ENCODE peak calls at places on chromosomes 12 and 14, in eight cellular contexts. One of them, this sample, is unnamed.

GRCh38 chr12:27332407-27333310 is at the start of gene BMAL2:
- DNase-seq in neural progenitor cell: peak; percentile 85
- DNase-seq in OCI-LY7: peak; percentile 5
- DNase-seq in progenitor cell of endocrine pancreas: peak; percentile 66
- DNase-seq in HL-60: peak; percentile 18
- DNase-seq in endothelial cell of umbilical vein: peak; percentile 58
- DNase-seq in adrenal gland: no peak
- DNase-seq in RWPE1: peak; percentile 29
- DNase-seq in this sample: no peak

GRCh38 chr12:38934078-38934584 is 28.7 kb upstream of the CPNE8 start:
- DNase-seq in RWPE1: no peak
- DNase-seq in progenitor cell of endocrine pancreas: no peak
- DNase-seq in OCI-LY7: no peak
- DNase-seq in HL-60: no peak
- DNase-seq in neural progenitor cell: no peak
- DNase-seq in adrenal gland: no peak
- DNase-seq in endothelial cell of umbilical vein: no peak
- DNase-seq in this sample: no peak

GRCh38 chr12:52813885-52814709 is at the start of gene KRT4:
- DNase-seq in endothelial cell of umbilical vein: no peak
- DNase-seq in HL-60: no peak
- DNase-seq in RWPE1: no peak
- DNase-seq in OCI-LY7: no peak
- DNase-seq in adrenal gland: no peak
- DNase-seq in neural progenitor cell: no peak
- DNase-seq in progenitor cell of endocrine pancreas: no peak
- DNase-seq in this sample: no peak

GRCh38 chr14:44778562-44778961 is 183.2 kb downstream of the KLHL28 start:
- DNase-seq in RWPE1: no peak
- DNase-seq in progenitor cell of endocrine pancreas: no peak
- DNase-seq in HL-60: no peak
- DNase-seq in adrenal gland: no peak
- DNase-seq in neural progenitor cell: peak; percentile 68
- DNase-seq in endothelial cell of umbilical vein: no peak
- DNase-seq in OCI-LY7: no peak
- DNase-seq in this sample: no peak

GRCh38 chr12:131208425-131208824 is 254.7 kb downstream of the ADGRD1 start:
- DNase-seq in HL-60: no peak
- DNase-seq in RWPE1: no peak
- DNase-seq in neural progenitor cell: no peak
- DNase-seq in progenitor cell of endocrine pancreas: no peak
- DNase-seq in endothelial cell of umbilical vein: no peak
- DNase-seq in OCI-LY7: no peak
- DNase-seq in adrenal gland: peak; percentile 31
- DNase-seq in this sample: no peak

GRCh38 chr12:131388164-131388795 is 322.6 kb upstream of the SFSWAP start:
- DNase-seq in neural progenitor cell: no peak
- DNase-seq in endothelial cell of umbilical vein: no peak
- DNase-seq in OCI-LY7: no peak
- DNase-seq in progenitor cell of endocrine pancreas: no peak
- DNase-seq in HL-60: no peak
- DNase-seq in RWPE1: no peak
- DNase-seq in adrenal gland: no peak
- DNase-seq in this sample: no peak

GRCh38 chr14:90398315-90398811 is 1.5 kb downstream of the CALM1 start:
- DNase-seq in HL-60: peak; percentile 79
- DNase-seq in RWPE1: peak; percentile 44
- DNase-seq in neural progenitor cell: peak; percentile 61
- DNase-seq in progenitor cell of endocrine pancreas: peak; percentile 26
- DNase-seq in OCI-LY7: peak; percentile 76
- DNase-seq in adrenal gland: peak; percentile 79
- DNase-seq in endothelial cell of umbilical vein: peak; percentile 45
- DNase-seq in this sample: peak; percentile 70

GRCh38 chr12:102883204-102883799 is 33.7 kb downstream of the PAH start:
- DNase-seq in OCI-LY7: peak; percentile 33
- DNase-seq in neural progenitor cell: peak; percentile 70
- DNase-seq in progenitor cell of endocrine pancreas: peak; percentile 66
- DNase-seq in endothelial cell of umbilical vein: no peak
- DNase-seq in RWPE1: peak; percentile 40
- DNase-seq in HL-60: peak; percentile 20
- DNase-seq in adrenal gland: peak; percentile 83
- DNase-seq in this sample: no peak

GRCh38 chr12:133233993-133234564 is 1.6 kb downstream of the ANHX start:
- DNase-seq in progenitor cell of endocrine pancreas: no peak
- DNase-seq in endothelial cell of umbilical vein: no peak
- DNase-seq in neural progenitor cell: no peak
- DNase-seq in RWPE1: no peak
- DNase-seq in HL-60: no peak
- DNase-seq in adrenal gland: peak; percentile 38
- DNase-seq in OCI-LY7: no peak
- DNase-seq in this sample: no peak

GRCh38 chr12:110744697-110745264 is 2.1 kb upstream of the PPP1CC start:
- DNase-seq in neural progenitor cell: peak; percentile 6
- DNase-seq in HL-60: no peak
- DNase-seq in RWPE1: peak; percentile 80
- DNase-seq in endothelial cell of umbilical vein: no peak
- DNase-seq in OCI-LY7: no peak
- DNase-seq in adrenal gland: no peak
- DNase-seq in progenitor cell of endocrine pancreas: no peak
- DNase-seq in this sample: no peak

GRCh38 chr12:57766464-57767311 is at the start of gene CYP27B1:
- DNase-seq in HL-60: no peak
- DNase-seq in neural progenitor cell: peak; percentile 79
- DNase-seq in OCI-LY7: no peak
- DNase-seq in RWPE1: peak; percentile 68
- DNase-seq in adrenal gland: peak; percentile 59
- DNase-seq in endothelial cell of umbilical vein: no peak
- DNase-seq in progenitor cell of endocrine pancreas: no peak
- DNase-seq in this sample: no peak

DNA sequence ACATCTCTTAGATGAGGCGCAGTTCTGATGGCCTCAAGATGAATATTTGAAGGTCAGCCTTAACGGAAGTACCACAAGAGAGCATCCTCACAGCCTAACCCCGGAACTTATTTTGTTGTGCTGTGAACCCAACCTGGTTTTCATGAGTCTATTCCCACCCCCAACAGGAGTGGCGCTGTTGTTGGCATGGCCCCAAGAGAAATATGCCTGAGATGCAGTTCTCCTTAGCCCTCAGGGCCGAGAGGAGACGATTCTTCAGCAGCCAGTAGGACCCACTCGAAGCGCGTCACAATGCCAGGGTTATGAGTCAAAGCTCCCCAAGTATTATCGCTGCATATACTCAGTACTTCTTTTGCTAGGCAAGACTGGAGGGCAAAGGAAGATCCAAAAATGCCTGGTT is 24.5 kb upstream of the BCL11B start:
- DNase-seq in endothelial cell of umbilical vein: no peak
- DNase-seq in HL-60: no peak
- DNase-seq in neural progenitor cell: no peak
- DNase-seq in progenitor cell of endocrine pancreas: no peak
- DNase-seq in adrenal gland: no peak
- DNase-seq in RWPE1: no peak
- DNase-seq in OCI-LY7: no peak
- DNase-seq in this sample: no peak
- TF ChIP-seq CTCF in endothelial cell of umbilical vein: no peak
- TF ChIP-seq CTCF in HL-60: no peak
- TF ChIP-seq CTCF in neural progenitor cell: no peak
- TF ChIP-seq CTCF in progenitor cell of endocrine pancreas: no peak
- TF ChIP-seq CTCF in adrenal gland: no peak
- TF ChIP-seq CTCF in RWPE1: no peak
- TF ChIP-seq CTCF in OCI-LY7: peak; percentile 33
- TF ChIP-seq CTCF in this sample: no peak

DNA sequence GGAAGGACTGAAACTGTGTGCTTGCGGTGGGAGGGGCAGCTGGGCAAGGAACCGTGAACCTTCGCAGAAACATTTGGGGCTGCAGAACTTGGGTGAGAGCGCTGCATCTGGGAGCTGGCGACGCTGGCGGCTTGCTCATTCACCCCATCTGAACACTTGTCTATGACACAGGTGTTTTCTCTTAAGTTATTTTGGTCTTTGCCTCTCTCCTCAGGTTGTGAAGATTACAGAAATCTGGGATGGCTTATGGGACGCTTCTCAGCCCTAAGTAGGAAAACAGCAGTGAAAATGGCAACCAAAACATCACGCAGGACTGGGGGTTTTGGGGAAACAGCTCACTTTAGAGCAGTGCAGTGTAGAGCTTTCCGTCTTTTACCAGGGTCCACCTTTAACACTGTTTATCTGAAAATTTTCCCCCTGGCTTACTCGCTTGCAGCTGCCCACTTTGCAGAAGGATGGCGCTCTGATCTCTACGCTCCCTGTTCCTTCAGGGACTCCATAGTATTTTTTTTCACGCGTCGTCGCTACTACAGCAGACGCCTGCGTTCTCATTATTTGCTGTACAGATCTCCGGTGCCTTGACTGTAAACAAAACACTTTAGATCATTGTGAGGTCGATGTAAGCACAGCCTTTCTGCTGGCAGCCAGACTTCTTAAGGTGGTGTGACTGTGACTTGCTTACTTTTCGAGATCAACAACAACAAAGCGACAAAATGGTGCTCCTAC is 2.7 kb upstream of the CDKN1B start:
- DNase-seq in adrenal gland: no peak
- DNase-seq in progenitor cell of endocrine pancreas: no peak
- DNase-seq in OCI-LY7: peak; percentile 82
- DNase-seq in RWPE1: no peak
- DNase-seq in endothelial cell of umbilical vein: peak; percentile 80
- DNase-seq in neural progenitor cell: peak; percentile 53
- DNase-seq in HL-60: peak; percentile 24
- DNase-seq in this sample: no peak
- TF ChIP-seq CTCF in adrenal gland: peak; percentile 14
- TF ChIP-seq CTCF in progenitor cell of endocrine pancreas: peak; percentile 46
- TF ChIP-seq CTCF in OCI-LY7: peak; percentile 50
- TF ChIP-seq CTCF in RWPE1: no peak
- TF ChIP-seq CTCF in endothelial cell of umbilical vein: peak; percentile 41
- TF ChIP-seq CTCF in neural progenitor cell: peak; percentile 41
- TF ChIP-seq CTCF in HL-60: no peak
- TF ChIP-seq CTCF in this sample: peak; percentile 42

GRCh38 chr12:121227294-121227693 is 17.4 kb downstream of the P2RX4 start:
- DNase-seq in adrenal gland: no peak
- DNase-seq in endothelial cell of umbilical vein: no peak
- DNase-seq in RWPE1: peak; percentile 71
- DNase-seq in neural progenitor cell: no peak
- DNase-seq in HL-60: no peak
- DNase-seq in progenitor cell of endocrine pancreas: peak; percentile 53
- DNase-seq in OCI-LY7: peak; percentile 68
- DNase-seq in this sample: no peak
- TF ChIP-seq CTCF in adrenal gland: no peak
- TF ChIP-seq CTCF in endothelial cell of umbilical vein: no peak
- TF ChIP-seq CTCF in RWPE1: no peak
- TF ChIP-seq CTCF in neural progenitor cell: no peak
- TF ChIP-seq CTCF in HL-60: no peak
- TF ChIP-seq CTCF in progenitor cell of endocrine pancreas: peak; percentile 12
- TF ChIP-seq CTCF in OCI-LY7: no peak
- TF ChIP-seq CTCF in this sample: no peak

DNA sequence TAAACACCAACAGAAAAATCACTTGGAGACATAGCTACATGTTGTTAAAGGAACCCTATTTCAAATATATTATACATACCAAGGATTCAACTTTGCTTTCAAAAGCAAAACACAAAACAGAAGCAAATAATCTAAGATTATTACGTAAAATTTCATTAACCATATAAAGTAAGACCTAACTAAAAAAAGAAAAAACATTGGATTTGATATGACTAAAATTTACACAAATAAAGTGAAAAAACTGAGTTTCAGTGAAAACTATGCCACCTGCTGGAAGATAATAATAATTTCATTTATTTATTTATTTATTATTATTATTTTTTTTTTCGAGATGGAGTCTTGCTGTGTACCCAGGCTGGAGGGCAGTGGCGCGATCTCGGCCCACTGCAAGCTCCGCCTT is 45.2 kb downstream of the WDHD1 start:
- DNase-seq in HL-60: no peak
- DNase-seq in RWPE1: no peak
- DNase-seq in progenitor cell of endocrine pancreas: no peak
- DNase-seq in adrenal gland: no peak
- DNase-seq in OCI-LY7: no peak
- DNase-seq in neural progenitor cell: no peak
- DNase-seq in endothelial cell of umbilical vein: peak; percentile 25
- DNase-seq in this sample: no peak
- TF ChIP-seq CTCF in HL-60: no peak
- TF ChIP-seq CTCF in RWPE1: no peak
- TF ChIP-seq CTCF in progenitor cell of endocrine pancreas: peak; percentile 48
- TF ChIP-seq CTCF in adrenal gland: no peak
- TF ChIP-seq CTCF in OCI-LY7: peak; percentile 66
- TF ChIP-seq CTCF in neural progenitor cell: peak; percentile 31
- TF ChIP-seq CTCF in endothelial cell of umbilical vein: no peak
- TF ChIP-seq CTCF in this sample: peak; percentile 80

GRCh38 chr14:61568572-61569011 is 126.7 kb upstream of the HIF1A start:
- DNase-seq in OCI-LY7: peak; percentile 98
- DNase-seq in progenitor cell of endocrine pancreas: peak; percentile 22
- DNase-seq in HL-60: peak; percentile 51
- DNase-seq in RWPE1: no peak
- DNase-seq in adrenal gland: peak; percentile 54
- DNase-seq in endothelial cell of umbilical vein: no peak
- DNase-seq in neural progenitor cell: peak; percentile 58
- DNase-seq in this sample: no peak
- TF ChIP-seq CTCF in OCI-LY7: peak; percentile 65
- TF ChIP-seq CTCF in progenitor cell of endocrine pancreas: peak; percentile 33
- TF ChIP-seq CTCF in HL-60: no peak
- TF ChIP-seq CTCF in RWPE1: no peak
- TF ChIP-seq CTCF in adrenal gland: no peak
- TF ChIP-seq CTCF in endothelial cell of umbilical vein: no peak
- TF ChIP-seq CTCF in neural progenitor cell: peak; percentile 31
- TF ChIP-seq CTCF in this sample: no peak

DNA sequence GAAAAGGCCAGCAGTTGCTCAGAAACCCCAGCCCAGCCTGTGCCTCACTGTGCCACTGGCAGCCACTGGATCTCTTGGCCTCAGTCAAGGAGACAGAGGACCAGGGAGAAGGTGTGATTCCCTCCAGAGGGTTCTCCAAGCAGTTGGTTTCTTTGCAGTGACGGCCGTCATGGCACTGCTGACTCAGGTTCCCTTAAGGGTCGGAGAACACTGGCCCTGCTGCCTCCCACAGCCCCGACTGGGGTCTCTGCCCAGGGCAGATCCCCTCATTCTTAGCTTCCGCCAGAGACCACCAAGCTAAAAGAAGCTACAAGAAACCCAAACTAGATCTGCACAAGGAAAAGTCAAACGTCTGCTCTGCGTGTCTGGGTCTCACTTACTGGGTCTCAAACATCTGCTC is 16.4 kb downstream of the TSPAN11 start:
- DNase-seq in OCI-LY7: no peak
- DNase-seq in neural progenitor cell: no peak
- DNase-seq in endothelial cell of umbilical vein: no peak
- DNase-seq in HL-60: no peak
- DNase-seq in RWPE1: no peak
- DNase-seq in progenitor cell of endocrine pancreas: no peak
- DNase-seq in adrenal gland: no peak
- DNase-seq in this sample: no peak
- TF ChIP-seq CTCF in OCI-LY7: no peak
- TF ChIP-seq CTCF in neural progenitor cell: no peak
- TF ChIP-seq CTCF in endothelial cell of umbilical vein: no peak
- TF ChIP-seq CTCF in HL-60: no peak
- TF ChIP-seq CTCF in RWPE1: no peak
- TF ChIP-seq CTCF in progenitor cell of endocrine pancreas: no peak
- TF ChIP-seq CTCF in adrenal gland: no peak
- TF ChIP-seq CTCF in this sample: no peak

This sample was measured in CD14-positive monocyte.